ENCODE peak calls at places on chromosomes 12 and 14, in five cellular contexts. Q, N, E, X and R are unnamed samples.

GRCh38 chr12:122064780-122065588 is 13.6 kb upstream of the MLXIP start:
- DNase-seq in Q (peak), N (no peak), E (peak), X (peak), R (peak)

GRCh38 chr12:51262758-51263177 is 7.4 kb downstream of the SMAGP start:
- DNase-seq in Q (no peak), N (no peak), E (no peak), X (peak), R (peak)

GRCh38 chr12:91140660-91141045 is 29.4 kb upstream of the LUM start:
- DNase-seq in Q (no peak), N (no peak), E (peak), X (no peak), R (no peak)

GRCh38 chr14:63383776-63384367 is 65.1 kb upstream of the GPHB5 start:
- DNase-seq in Q (no peak), N (no peak), E (no peak), X (no peak), R (no peak)

GRCh38 chr14:67815573-67816235 is 686 bp downstream of the ZFYVE26 start:
- DNase-seq in Q (no peak), N (no peak), E (no peak), X (peak), R (no peak)

GRCh38 chr12:18277196-18277595 is 15.9 kb downstream of the PIK3C2G start:
- DNase-seq in Q (no peak), N (no peak), E (no peak), X (no peak), R (no peak)

GRCh38 chr12:82554529-82554928 is 132.2 kb upstream of the TMTC2 start:
- DNase-seq in Q (no peak), N (no peak), E (no peak), X (no peak), R (no peak)

GRCh38 chr12:76329163-76329562 is 19.1 kb downstream of the BBS10 start:
- DNase-seq in Q (no peak), N (no peak), E (no peak), X (no peak), R (no peak)

GRCh38 chr12:48910196-48910595 is 15.1 kb downstream of the FKBP11 start:
- DNase-seq in Q (no peak), N (no peak), E (no peak), X (no peak), R (no peak)

GRCh38 chr12:68268971-68269370 is 15.6 kb upstream of the IL22 start:
- DNase-seq in Q (no peak), N (no peak), E (no peak), X (no peak), R (no peak)

GRCh38 chr12:2402180-2402579 is 349.4 kb downstream of the CACNA1C start:
- DNase-seq in Q (no peak), N (no peak), E (no peak), X (no peak), R (no peak)

GRCh38 chr14:23398348-23398747 is 9.7 kb downstream of the MYH6 start:
- DNase-seq in Q (no peak), N (no peak), E (no peak), X (peak), R (peak)